ENCODE peak calls at places on chromosomes 13 and 19, in six cellular contexts. One of them, this sample, is unnamed.

GRCh38 chr13:111353508-111353907 is 33.1 kb downstream of the TEX29 start:
- DNase-seq in A549: no peak
- DNase-seq in PC-9: no peak
- DNase-seq in heart right ventricle: no peak
- DNase-seq in PC-3: no peak
- DNase-seq in AG04450: no peak
- DNase-seq in this sample: no peak

GRCh38 chr19:49064768-49065611 is at the start of gene NTF4:
- DNase-seq in A549: peak
- DNase-seq in PC-9: peak
- DNase-seq in heart right ventricle: no peak
- DNase-seq in PC-3: peak
- DNase-seq in AG04450: no peak
- DNase-seq in this sample: peak

GRCh38 chr19:48123907-48124675 is 13.5 kb upstream of the PLA2G4C start:
- DNase-seq in A549: no peak
- DNase-seq in PC-9: peak
- DNase-seq in heart right ventricle: no peak
- DNase-seq in PC-3: peak
- DNase-seq in AG04450: peak
- DNase-seq in this sample: no peak

GRCh38 chr13:92573467-92574057 is 653.0 kb upstream of the GPC6 start:
- DNase-seq in A549: peak
- DNase-seq in PC-9: no peak
- DNase-seq in heart right ventricle: no peak
- DNase-seq in PC-3: peak
- DNase-seq in AG04450: no peak
- DNase-seq in this sample: no peak

GRCh38 chr13:75792526-75793187 is 156.5 kb downstream of the LMO7 start:
- DNase-seq in A549: peak
- DNase-seq in PC-9: no peak
- DNase-seq in heart right ventricle: no peak
- DNase-seq in PC-3: no peak
- DNase-seq in AG04450: peak
- DNase-seq in this sample: no peak

GRCh38 chr19:2365201-2365970 is 5.3 kb downstream of the TMPRSS9 start:
- DNase-seq in A549: no peak
- DNase-seq in PC-9: no peak
- DNase-seq in heart right ventricle: no peak
- DNase-seq in PC-3: no peak
- DNase-seq in AG04450: no peak
- DNase-seq in this sample: no peak

GRCh38 chr19:14383898-14384669 is 2.8 kb downstream of the ADGRE5 start:
- DNase-seq in A549: no peak
- DNase-seq in PC-9: peak
- DNase-seq in heart right ventricle: no peak
- DNase-seq in PC-3: peak
- DNase-seq in AG04450: no peak
- DNase-seq in this sample: peak

GRCh38 chr13:59843040-59843439 is 320.7 kb downstream of the DIAPH3 start:
- DNase-seq in A549: no peak
- DNase-seq in PC-9: no peak
- DNase-seq in heart right ventricle: no peak
- DNase-seq in PC-3: peak
- DNase-seq in AG04450: no peak
- DNase-seq in this sample: no peak

GRCh38 chr19:30371960-30372824 is at the start of gene ZNF536:
- DNase-seq in A549: no peak
- DNase-seq in PC-9: no peak
- DNase-seq in heart right ventricle: no peak
- DNase-seq in PC-3: no peak
- DNase-seq in AG04450: no peak
- DNase-seq in this sample: no peak

GRCh38 chr13:101455863-101456262 is 3.4 kb downstream of the ITGBL1 start:
- DNase-seq in A549: peak
- DNase-seq in PC-9: peak
- DNase-seq in heart right ventricle: no peak
- DNase-seq in PC-3: peak
- DNase-seq in AG04450: peak
- DNase-seq in this sample: no peak

GRCh38 chr13:95033890-95034289 is 267.4 kb downstream of the ABCC4 start:
- DNase-seq in A549: no peak
- DNase-seq in PC-9: no peak
- DNase-seq in heart right ventricle: no peak
- DNase-seq in PC-3: no peak
- DNase-seq in AG04450: no peak
- DNase-seq in this sample: no peak

GRCh38 chr19:4844348-4845179 is 13.1 kb upstream of the TICAM1 start:
- DNase-seq in A549: no peak
- DNase-seq in PC-9: no peak
- DNase-seq in heart right ventricle: peak
- DNase-seq in PC-3: no peak
- DNase-seq in AG04450: no peak
- DNase-seq in this sample: no peak

GRCh38 chr13:112767506-112768471 is 78.0 kb downstream of the ATP11A start:
- DNase-seq in A549: no peak
- DNase-seq in PC-9: no peak
- DNase-seq in heart right ventricle: no peak
- DNase-seq in PC-3: no peak
- DNase-seq in AG04450: no peak
- DNase-seq in this sample: no peak

GRCh38 chr13:104315606-104316005 is 1249.4 kb upstream of the SLC10A2 start:
- DNase-seq in A549: no peak
- DNase-seq in PC-9: peak
- DNase-seq in heart right ventricle: no peak
- DNase-seq in PC-3: peak
- DNase-seq in AG04450: peak
- DNase-seq in this sample: no peak

GRCh38 chr19:58519087-58519354 is 589 bp downstream of the ZBTB45 start:
- DNase-seq in A549: peak
- DNase-seq in PC-9: peak
- DNase-seq in heart right ventricle: peak
- DNase-seq in PC-3: peak
- DNase-seq in AG04450: no peak
- DNase-seq in this sample: peak

GRCh38 chr19:46132508-46133100 is 8.1 kb upstream of the IGFL3 start:
- DNase-seq in A549: no peak
- DNase-seq in PC-9: no peak
- DNase-seq in heart right ventricle: no peak
- DNase-seq in PC-3: no peak
- DNase-seq in AG04450: no peak
- DNase-seq in this sample: no peak
- H3K4me3 ChIP-seq in A549: no peak
- H3K4me3 ChIP-seq in PC-9: no peak
- H3K4me3 ChIP-seq in heart right ventricle: no peak
- H3K4me3 ChIP-seq in PC-3: no peak
- H3K4me3 ChIP-seq in AG04450: peak
- H3K4me3 ChIP-seq in this sample: no peak

DNA sequence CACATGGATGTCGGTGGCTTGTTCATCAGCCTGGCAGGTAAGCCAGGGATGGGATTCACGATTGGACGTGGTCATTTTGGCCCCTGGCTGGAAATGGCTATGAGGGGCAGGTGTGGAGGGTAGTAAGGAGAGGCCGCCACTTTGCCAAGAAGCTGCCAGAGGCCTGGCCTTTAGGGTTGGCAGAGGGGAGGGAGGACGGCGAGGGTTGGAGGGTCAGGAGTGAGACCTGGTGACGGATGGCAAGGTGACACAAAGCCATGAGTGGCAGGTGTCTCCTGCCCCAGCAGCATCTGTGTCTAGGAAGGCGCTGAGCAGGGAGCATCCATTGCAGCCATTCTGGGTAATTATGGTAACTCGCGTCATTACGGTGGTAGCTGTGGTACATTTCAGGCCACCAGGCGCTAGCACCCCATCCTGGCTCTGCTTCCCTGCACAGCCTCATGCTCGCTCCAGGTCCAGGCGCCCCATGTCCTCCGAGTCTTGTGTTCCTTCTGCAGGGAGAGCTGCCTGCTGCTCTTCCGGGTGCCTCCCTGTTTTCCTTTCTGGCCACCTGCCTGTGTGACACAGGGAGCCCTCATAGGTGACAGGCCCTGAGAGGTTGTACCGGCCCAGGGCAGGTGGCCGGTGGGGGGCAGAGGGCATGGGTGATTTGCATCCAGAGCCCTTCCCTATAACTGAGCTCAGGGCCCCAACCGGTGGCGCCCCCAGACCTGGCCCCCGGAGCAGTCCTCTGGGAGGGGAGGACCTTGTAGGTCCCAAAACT is 4.2 kb downstream of the SSBP4 start:
- DNase-seq in A549: no peak
- DNase-seq in PC-9: no peak
- DNase-seq in heart right ventricle: no peak
- DNase-seq in PC-3: no peak
- DNase-seq in AG04450: no peak
- DNase-seq in this sample: no peak
- H3K4me3 ChIP-seq in A549: no peak
- H3K4me3 ChIP-seq in PC-9: no peak
- H3K4me3 ChIP-seq in heart right ventricle: no peak
- H3K4me3 ChIP-seq in PC-3: no peak
- H3K4me3 ChIP-seq in AG04450: no peak
- H3K4me3 ChIP-seq in this sample: no peak

GRCh38 chr19:35348909-35349611 is 1.4 kb downstream of the FFAR1 start:
- DNase-seq in A549: no peak
- DNase-seq in PC-9: no peak
- DNase-seq in heart right ventricle: no peak
- DNase-seq in PC-3: no peak
- DNase-seq in AG04450: no peak
- DNase-seq in this sample: no peak
- H3K4me3 ChIP-seq in A549: no peak
- H3K4me3 ChIP-seq in PC-9: no peak
- H3K4me3 ChIP-seq in heart right ventricle: no peak
- H3K4me3 ChIP-seq in PC-3: no peak
- H3K4me3 ChIP-seq in AG04450: no peak
- H3K4me3 ChIP-seq in this sample: no peak

DNA sequence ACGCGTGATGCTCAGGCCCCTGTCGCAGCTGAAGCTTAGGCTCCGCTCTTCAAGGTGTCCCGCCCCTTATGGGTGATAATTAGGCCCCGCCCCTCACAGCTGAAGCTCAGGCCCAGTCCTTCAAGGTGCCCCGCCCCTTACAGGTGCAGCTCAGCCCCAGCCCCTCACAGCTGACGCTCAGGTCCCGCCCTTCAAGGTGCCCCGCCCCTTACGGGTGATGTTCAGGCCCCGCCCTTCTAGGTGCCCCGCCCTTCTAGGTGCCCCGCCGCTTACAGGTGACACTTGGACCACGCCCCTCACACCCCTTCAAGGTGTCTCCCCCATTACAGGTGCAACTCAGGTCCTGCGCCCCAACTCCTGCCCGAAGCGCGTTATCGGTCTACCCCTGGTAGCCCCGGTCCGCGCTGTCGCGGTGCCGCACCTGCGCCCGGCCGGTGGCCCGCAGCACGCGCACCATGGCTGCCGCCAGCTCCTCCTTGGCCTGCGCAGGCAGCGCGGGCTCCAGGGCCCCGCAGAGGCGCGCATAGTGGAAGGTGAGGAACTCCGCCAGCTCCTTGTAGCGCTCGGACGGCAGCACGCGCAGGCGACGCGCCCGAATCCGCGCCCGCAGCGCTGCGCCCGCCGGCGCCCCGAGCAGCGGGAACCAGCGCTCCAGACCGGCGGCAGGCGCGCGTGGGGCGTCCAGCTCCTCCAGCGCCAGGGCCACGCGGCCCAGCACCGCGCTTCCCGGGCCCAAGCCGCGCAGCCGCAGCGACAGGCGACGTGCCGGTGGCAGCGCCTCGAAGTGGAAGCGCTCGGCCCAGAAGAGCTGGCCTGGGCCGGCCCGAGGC is 7.3 kb downstream of the RASAL3 start:
- DNase-seq in A549: no peak
- DNase-seq in PC-9: no peak
- DNase-seq in heart right ventricle: no peak
- DNase-seq in PC-3: peak
- DNase-seq in AG04450: no peak
- DNase-seq in this sample: peak
- H3K4me3 ChIP-seq in A549: peak
- H3K4me3 ChIP-seq in PC-9: no peak
- H3K4me3 ChIP-seq in heart right ventricle: no peak
- H3K4me3 ChIP-seq in PC-3: peak
- H3K4me3 ChIP-seq in AG04450: no peak
- H3K4me3 ChIP-seq in this sample: no peak

GRCh38 chr19:52110780-52111179 is 15.2 kb upstream of the ZNF841 start:
- DNase-seq in A549: no peak
- DNase-seq in PC-9: no peak
- DNase-seq in heart right ventricle: no peak
- DNase-seq in PC-3: no peak
- DNase-seq in AG04450: no peak
- DNase-seq in this sample: no peak

GRCh38 chr19:52120286-52120685 is 19.5 kb downstream of the ZNF616 start:
- DNase-seq in A549: no peak
- DNase-seq in PC-9: no peak
- DNase-seq in heart right ventricle: no peak
- DNase-seq in PC-3: no peak
- DNase-seq in AG04450: no peak
- DNase-seq in this sample: no peak

GRCh38 chr19:52115526-52116053 is 20.0 kb upstream of the ZNF841 start:
- DNase-seq in A549: no peak
- DNase-seq in PC-9: no peak
- DNase-seq in heart right ventricle: no peak
- DNase-seq in PC-3: no peak
- DNase-seq in AG04450: no peak
- DNase-seq in this sample: no peak

GRCh38 chr19:52112624-52113023 is 17.1 kb upstream of the ZNF841 start:
- DNase-seq in A549: no peak
- DNase-seq in PC-9: no peak
- DNase-seq in heart right ventricle: no peak
- DNase-seq in PC-3: no peak
- DNase-seq in AG04450: no peak
- DNase-seq in this sample: no peak

DNA sequence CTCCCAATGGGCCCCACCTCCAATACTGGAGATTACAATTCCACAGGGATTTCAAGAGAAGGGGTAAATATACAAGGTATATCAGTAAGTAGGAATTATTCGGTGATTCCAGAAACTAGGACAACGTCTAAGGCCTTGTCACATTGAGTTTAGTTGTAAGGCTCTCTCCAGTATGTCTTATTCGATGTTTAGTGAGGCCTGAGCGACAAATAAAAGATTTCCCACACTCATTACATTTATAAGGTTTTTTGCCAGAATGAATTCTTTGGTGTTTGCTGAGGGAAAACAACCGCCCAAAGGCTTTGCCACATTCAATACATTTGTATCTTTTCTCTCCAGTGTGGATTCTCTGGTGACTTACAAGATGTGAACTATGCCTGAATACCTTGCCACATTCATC is 19.1 kb upstream of the ZNF841 start:
- DNase-seq in A549: no peak
- DNase-seq in PC-9: no peak
- DNase-seq in heart right ventricle: no peak
- DNase-seq in PC-3: no peak
- DNase-seq in AG04450: no peak
- DNase-seq in this sample: no peak
- H3K4me3 ChIP-seq in A549: no peak
- H3K4me3 ChIP-seq in PC-9: no peak
- H3K4me3 ChIP-seq in heart right ventricle: no peak
- H3K4me3 ChIP-seq in PC-3: no peak
- H3K4me3 ChIP-seq in AG04450: no peak
- H3K4me3 ChIP-seq in this sample: no peak